ENCODE peak calls at places on chromosomes 11 and 22, in four cellular contexts. Z is H1, T is neuronal stem cell, J is mesenchymal stem cell. H is an unnamed sample.

GRCh38 chr11:130001491-130002351 is 914 bp downstream of the PRDM10 start:
- DNase-seq in Z (no peak), T (peak; percentile 30), J (peak; percentile 37), H (peak; percentile 7)

GRCh38 chr11:46290021-46290420 is 12.6 kb downstream of the CREB3L1 start:
- DNase-seq in Z (no peak), T (no peak), J (no peak), H (no peak)

GRCh38 chr22:47515384-47516125 is 753.1 kb downstream of the TBC1D22A start:
- DNase-seq in Z (no peak), T (no peak), J (no peak), H (no peak)

GRCh38 chr22:30668306-30668655 is 606 bp upstream of the DUSP18 start:
- DNase-seq in Z (no peak), T (no peak), J (no peak), H (no peak)

GRCh38 chr22:42993651-42994275 is 21.2 kb downstream of the PACSIN2 start:
- DNase-seq in Z (no peak), T (no peak), J (peak; percentile 60), H (peak; percentile 86)

GRCh38 chr11:2393111-2393868 is 7.3 kb upstream of the TSSC4 start:
- DNase-seq in Z (no peak), T (no peak), J (no peak), H (no peak)

GRCh38 chr11:9771126-9771624 is 107.3 kb downstream of the SWAP70 start:
- DNase-seq in Z (no peak), T (no peak), J (no peak), H (no peak)

GRCh38 chr11:7889985-7890384 is 41.1 kb downstream of the OR10A6 start:
- DNase-seq in Z (no peak), T (no peak), J (no peak), H (no peak)

GRCh38 chr22:46070722-46071450 is 79.4 kb upstream of the PPARA start:
- DNase-seq in Z (no peak), T (no peak), J (peak; percentile 53), H (no peak)

GRCh38 chr11:103659138-103659734 is 377.2 kb upstream of the DDI1 start:
- DNase-seq in Z (no peak), T (no peak), J (no peak), H (no peak)

GRCh38 chr11:69580529-69580928 is 60.4 kb upstream of the CCND1 start:
- DNase-seq in Z (no peak), T (no peak), J (no peak), H (no peak)

GRCh38 chr11:43558056-43558455 is 122.5 kb upstream of the HSD17B12 start:
- DNase-seq in Z (no peak), T (no peak), J (no peak), H (no peak)
- H3K4me3 ChIP-seq in Z (peak overlapping the region; percentile 45), T (no peak overlapping the region), J (no peak overlapping the region), H (no peak overlapping the region)

GRCh38 chr11:13891911-13892310 is 70.6 kb upstream of the SPON1 start:
- DNase-seq in Z (no peak), T (no peak), J (no peak), H (peak; percentile 64)

GRCh38 chr11:13896175-13896989 is 66.1 kb upstream of the SPON1 start:
- DNase-seq in Z (no peak), T (no peak), J (no peak), H (no peak)

GRCh38 chr11:13902456-13902855 is 60.1 kb upstream of the SPON1 start:
- DNase-seq in Z (no peak), T (no peak), J (no peak), H (no peak)

GRCh38 chr11:13896990-13897353 is 65.6 kb upstream of the SPON1 start:
- DNase-seq in Z (no peak), T (no peak), J (no peak), H (no peak)

DNA sequence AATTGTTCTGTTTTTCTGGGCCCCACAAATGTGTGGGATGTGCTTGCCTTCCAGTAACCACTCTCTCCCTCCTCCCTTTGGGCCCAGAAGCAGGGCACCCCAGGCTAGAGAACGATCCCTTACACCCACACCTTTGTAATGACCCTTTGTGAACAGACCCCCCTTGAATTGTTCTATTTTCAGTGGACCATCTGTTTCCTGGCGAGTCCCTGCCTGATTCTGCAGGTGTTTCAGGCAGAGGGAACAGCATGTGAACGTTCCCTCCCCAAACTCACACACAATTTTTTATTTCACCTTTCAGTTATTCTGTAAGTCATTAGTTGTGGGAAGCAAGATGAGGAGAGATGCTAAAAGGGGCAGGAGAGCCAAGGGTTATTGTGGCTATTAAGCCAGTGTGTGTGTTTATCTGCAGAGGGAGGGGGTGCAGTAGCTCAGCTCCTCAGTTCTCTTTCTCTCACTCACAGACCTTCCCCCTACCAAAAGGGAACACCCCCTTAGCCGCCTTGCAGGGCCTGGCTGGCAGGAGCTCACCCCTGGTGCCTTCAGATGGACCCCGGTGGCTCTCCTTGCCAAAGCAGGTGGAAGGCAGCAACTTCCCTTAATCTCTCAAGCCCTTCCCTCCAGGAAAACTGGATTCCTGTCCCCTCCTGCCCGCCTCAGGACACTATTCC is 64.8 kb upstream of the SPON1 start:
- DNase-seq in Z (no peak), T (no peak), J (no peak), H (no peak)
- H2BK12ac ChIP-seq in Z (no peak overlapping the region), T (no peak overlapping the region), J (no peak overlapping the region), H (no peak overlapping the region)

GRCh38 chr11:85749884-85750283 is 61.1 kb downstream of the SYTL2 start:
- DNase-seq in Z (no peak), T (no peak), J (no peak), H (no peak)

GRCh38 chr11:85750646-85751045 is 60.3 kb downstream of the SYTL2 start:
- DNase-seq in Z (no peak), T (no peak), J (no peak), H (no peak)

GRCh38 chr11:85752890-85753581 is 57.9 kb downstream of the SYTL2 start:
- DNase-seq in Z (no peak), T (no peak), J (no peak), H (no peak)

GRCh38 chr11:85752201-85752889 is 58.6 kb downstream of the SYTL2 start:
- DNase-seq in Z (no peak), T (no peak), J (no peak), H (no peak)

DNA sequence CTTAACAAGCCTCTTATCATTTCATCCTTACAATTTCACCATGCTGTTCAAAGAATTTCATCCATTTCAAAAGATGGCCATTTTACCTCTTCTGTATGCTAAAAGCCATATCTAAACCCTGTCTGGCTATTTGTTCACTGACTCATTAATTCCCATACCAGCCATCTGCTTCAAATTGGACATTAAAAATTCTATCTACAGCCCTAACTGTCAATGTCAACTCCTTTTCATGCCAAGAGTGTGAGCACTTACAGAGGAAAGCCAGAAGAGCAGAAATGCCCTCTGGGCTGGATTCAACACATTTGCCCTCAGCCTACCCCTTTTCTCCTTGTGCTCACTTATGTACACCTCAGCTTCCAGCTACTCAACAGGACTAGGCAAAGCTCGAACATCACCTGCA is 59.2 kb downstream of the SYTL2 start:
- DNase-seq in Z (no peak), T (no peak), J (no peak), H (peak; percentile 31)
- H3K4me3 ChIP-seq in Z (no peak overlapping the region), T (no peak overlapping the region), J (no peak overlapping the region), H (no peak overlapping the region)

DNA sequence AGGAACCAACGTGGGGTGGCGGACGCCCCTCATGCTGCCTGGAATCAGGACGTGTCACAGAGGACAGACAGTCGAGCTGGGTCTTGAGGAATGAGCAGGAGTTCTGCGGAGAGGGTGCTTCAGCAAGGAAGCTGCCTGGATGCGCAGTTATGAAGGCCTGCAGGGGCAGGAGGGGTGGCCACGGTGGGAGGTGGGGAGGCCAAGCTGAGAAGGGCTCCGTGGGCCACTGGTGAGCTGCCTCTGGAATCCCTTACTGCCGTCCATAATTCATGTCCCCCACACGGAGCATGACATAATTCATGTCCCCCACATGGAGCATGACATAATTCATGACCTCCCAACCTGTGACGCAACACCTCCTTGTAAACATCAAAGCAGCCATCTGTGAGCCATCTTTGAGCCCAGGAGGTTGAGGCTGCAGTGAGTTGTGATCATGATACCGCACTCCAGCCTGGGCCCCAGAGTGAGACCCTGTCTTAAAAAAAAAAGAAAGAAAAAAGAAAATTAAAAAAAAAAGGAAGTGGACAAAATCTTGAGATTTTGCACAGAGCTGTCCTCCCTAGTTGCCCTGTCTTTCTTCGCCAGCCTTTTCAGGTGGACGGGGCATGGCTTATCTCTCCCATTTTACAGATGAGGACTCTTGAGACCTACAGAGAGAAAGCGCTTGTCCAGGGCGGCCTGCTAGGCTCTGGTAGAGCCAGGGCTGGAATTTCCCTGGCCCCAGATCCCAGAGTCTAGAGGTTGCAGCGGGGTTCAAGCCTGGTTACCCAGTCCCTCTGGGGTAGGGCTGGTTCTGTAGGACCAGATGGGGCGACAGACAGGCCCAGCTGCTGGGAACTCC is 24.3 kb upstream of the PICK1 start:
- DNase-seq in Z (no peak), T (no peak), J (peak; percentile 84), H (peak; percentile 22)
- H2BK12ac ChIP-seq in Z (peak overlapping the region; percentile 93), T (peak overlapping the region; percentile 89), J (peak overlapping the region; percentile 93), H (peak overlapping the region; percentile 54)

DNA sequence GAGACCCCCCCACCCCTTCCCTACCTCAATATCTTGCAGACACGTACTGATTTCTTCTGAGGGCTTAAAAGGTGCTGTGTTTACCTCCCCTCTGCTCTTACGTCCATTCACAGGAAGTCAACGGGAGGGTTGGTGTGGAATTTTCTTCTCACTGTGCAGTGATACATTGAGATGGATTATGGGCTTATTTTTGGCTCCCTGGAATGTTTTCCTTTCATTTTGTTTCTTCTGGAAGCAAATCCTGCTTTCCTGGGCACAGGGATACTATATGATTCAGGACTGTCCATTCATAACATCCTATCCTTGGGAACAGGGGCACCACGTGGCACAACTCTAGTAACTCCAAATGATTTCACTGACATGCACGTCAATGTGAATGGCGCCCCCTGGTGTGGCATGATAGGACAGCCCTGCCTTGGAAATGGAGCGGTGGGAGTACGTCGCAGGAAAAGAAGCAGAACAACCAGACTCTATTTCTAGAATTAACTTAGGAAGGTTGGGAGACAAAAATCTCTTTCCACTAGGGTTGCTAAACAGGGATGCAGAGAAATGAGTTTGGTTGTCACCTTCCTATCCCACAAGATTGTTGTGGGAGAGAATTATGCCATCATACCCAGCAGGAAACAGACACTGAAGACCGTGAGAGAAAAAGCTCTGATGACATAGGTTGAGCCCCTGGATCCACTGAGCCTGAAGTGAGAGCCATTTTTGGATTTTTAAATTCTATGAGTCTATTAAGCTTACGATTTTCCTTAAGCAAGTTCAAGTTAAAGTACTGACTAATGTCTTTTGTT is 146.5 kb upstream of the RAG2 start:
- DNase-seq in Z (peak; percentile 13), T (peak; percentile 69), J (peak; percentile 60), H (peak; percentile 52)
- H3K4me3 ChIP-seq in Z (no peak overlapping the region), T (no peak overlapping the region), J (peak overlapping the region; percentile 50), H (no peak overlapping the region)

GRCh38 chr11:44065851-44066731 is at the start of gene ACCS:
- DNase-seq in Z (peak; percentile 85), T (peak; percentile 69), J (peak; percentile 89), H (peak; percentile 70)
- H2BK12ac ChIP-seq in Z (peak within 1 kb of the TSS; percentile 80), T (no peak within 1 kb of the TSS), J (no peak within 1 kb of the TSS), H (no peak within 1 kb of the TSS)

GRCh38 chr11:85685820-85686459 is at the start of gene CCDC89:
- DNase-seq in Z (no peak), T (no peak), J (peak; percentile 62), H (no peak)
- H3K4me3 ChIP-seq in Z (no peak within 1 kb of the TSS), T (no peak within 1 kb of the TSS), J (peak within 1 kb of the TSS; percentile 82), H (no peak within 1 kb of the TSS)